ENCODE peak calls at places on chromosome 20, in four cellular contexts. One of them, this sample, is unnamed.
A peak's percentile ranks its signal among the peaks of the same experiment; 100 is the strongest.

GRCh38 chr20:16821211-16822089 is 73.3 kb downstream of the OTOR start:
- DNase-seq in astrocyte of the spinal cord: peak; percentile 7
- DNase-seq in naive thymus-derived CD4-positive, alpha-beta T cell: no peak
- DNase-seq in mammary epithelial cell: peak; percentile 28
- DNase-seq in this sample: peak; percentile 19

GRCh38 chr20:19423892-19424620 is 211.6 kb downstream of the SLC24A3 start:
- DNase-seq in astrocyte of the spinal cord: no peak
- DNase-seq in naive thymus-derived CD4-positive, alpha-beta T cell: no peak
- DNase-seq in mammary epithelial cell: no peak
- DNase-seq in this sample: no peak

GRCh38 chr20:61404311-61404710 is 152.2 kb downstream of the CDH4 start:
- DNase-seq in mammary epithelial cell: no peak
- DNase-seq in astrocyte of the spinal cord: no peak
- DNase-seq in naive thymus-derived CD4-positive, alpha-beta T cell: no peak
- DNase-seq in this sample: no peak

GRCh38 chr20:35020108-35021031 is 64.7 kb downstream of the MYH7B start:
- DNase-seq in naive thymus-derived CD4-positive, alpha-beta T cell: no peak
- DNase-seq in mammary epithelial cell: no peak
- DNase-seq in astrocyte of the spinal cord: no peak
- DNase-seq in this sample: no peak

GRCh38 chr20:1946442-1946761 is 47.5 kb downstream of the PDYN start:
- DNase-seq in astrocyte of the spinal cord: no peak
- DNase-seq in mammary epithelial cell: no peak
- DNase-seq in naive thymus-derived CD4-positive, alpha-beta T cell: no peak
- DNase-seq in this sample: no peak

GRCh38 chr20:35311409-35311808 is 19.2 kb upstream of the FAM83C start:
- DNase-seq in astrocyte of the spinal cord: peak; percentile 73
- DNase-seq in naive thymus-derived CD4-positive, alpha-beta T cell: no peak
- DNase-seq in mammary epithelial cell: peak; percentile 88
- DNase-seq in this sample: no peak

GRCh38 chr20:4740774-4741431 is 19.2 kb downstream of the PRND start:
- DNase-seq in astrocyte of the spinal cord: peak; percentile 26
- DNase-seq in naive thymus-derived CD4-positive, alpha-beta T cell: peak; percentile 37
- DNase-seq in mammary epithelial cell: no peak
- DNase-seq in this sample: peak; percentile 42

GRCh38 chr20:8267009-8267408 is 134.9 kb downstream of the PLCB1 start:
- DNase-seq in naive thymus-derived CD4-positive, alpha-beta T cell: no peak
- DNase-seq in astrocyte of the spinal cord: no peak
- DNase-seq in mammary epithelial cell: no peak
- DNase-seq in this sample: no peak

GRCh38 chr20:8187740-8188139 is 55.7 kb downstream of the PLCB1 start:
- DNase-seq in naive thymus-derived CD4-positive, alpha-beta T cell: no peak
- DNase-seq in mammary epithelial cell: no peak
- DNase-seq in astrocyte of the spinal cord: no peak
- DNase-seq in this sample: peak; percentile 63

GRCh38 chr20:37319120-37319717 is 26.7 kb upstream of the SRC start:
- DNase-seq in naive thymus-derived CD4-positive, alpha-beta T cell: no peak
- DNase-seq in astrocyte of the spinal cord: peak; percentile 59
- DNase-seq in mammary epithelial cell: no peak
- DNase-seq in this sample: peak; percentile 72

GRCh38 chr20:52937701-52938100 is 34.5 kb upstream of the TSHZ2 start:
- DNase-seq in mammary epithelial cell: no peak
- DNase-seq in astrocyte of the spinal cord: peak; percentile 5
- DNase-seq in naive thymus-derived CD4-positive, alpha-beta T cell: no peak
- DNase-seq in this sample: no peak

GRCh38 chr20:4059631-4060030 is 44.3 kb upstream of the RNF24 start:
- DNase-seq in naive thymus-derived CD4-positive, alpha-beta T cell: no peak
- DNase-seq in mammary epithelial cell: no peak
- DNase-seq in astrocyte of the spinal cord: no peak
- DNase-seq in this sample: no peak

GRCh38 chr20:48374986-48375715 is 452.6 kb downstream of the PREX1 start:
- DNase-seq in mammary epithelial cell: no peak
- DNase-seq in astrocyte of the spinal cord: no peak
- DNase-seq in naive thymus-derived CD4-positive, alpha-beta T cell: no peak
- DNase-seq in this sample: no peak

GRCh38 chr20:57445298-57445697 is 54.1 kb downstream of the RBM38 start:
- DNase-seq in astrocyte of the spinal cord: peak; percentile 9
- DNase-seq in naive thymus-derived CD4-positive, alpha-beta T cell: no peak
- DNase-seq in mammary epithelial cell: no peak
- DNase-seq in this sample: no peak

GRCh38 chr20:40323411-40323810 is 365.6 kb downstream of the MAFB start:
- DNase-seq in naive thymus-derived CD4-positive, alpha-beta T cell: no peak
- DNase-seq in astrocyte of the spinal cord: peak; percentile 37
- DNase-seq in mammary epithelial cell: peak; percentile 14
- DNase-seq in this sample: no peak

GRCh38 chr20:46376196-46376785 is 30.1 kb downstream of the ELMO2 start:
- DNase-seq in astrocyte of the spinal cord: no peak
- DNase-seq in mammary epithelial cell: no peak
- DNase-seq in naive thymus-derived CD4-positive, alpha-beta T cell: no peak
- DNase-seq in this sample: no peak

GRCh38 chr20:33664085-33664761 is 2.1 kb downstream of the C20orf144 start:
- DNase-seq in mammary epithelial cell: no peak
- DNase-seq in naive thymus-derived CD4-positive, alpha-beta T cell: no peak
- DNase-seq in astrocyte of the spinal cord: no peak
- DNase-seq in this sample: no peak

GRCh38 chr20:20327756-20328155 is 40.1 kb upstream of the INSM1 start:
- DNase-seq in naive thymus-derived CD4-positive, alpha-beta T cell: no peak
- DNase-seq in mammary epithelial cell: peak; percentile 55
- DNase-seq in astrocyte of the spinal cord: no peak
- DNase-seq in this sample: no peak

GRCh38 chr20:50980851-50981713 is 22.5 kb downstream of the MOCS3 start:
- DNase-seq in astrocyte of the spinal cord: peak; percentile 78
- DNase-seq in mammary epithelial cell: peak; percentile 52
- DNase-seq in naive thymus-derived CD4-positive, alpha-beta T cell: peak; percentile 44
- DNase-seq in this sample: peak; percentile 68

GRCh38 chr20:51116765-51117686 is 94.1 kb upstream of the KCNG1 start:
- DNase-seq in mammary epithelial cell: no peak
- DNase-seq in astrocyte of the spinal cord: no peak
- DNase-seq in naive thymus-derived CD4-positive, alpha-beta T cell: no peak
- DNase-seq in this sample: no peak

GRCh38 chr20:37336369-37337207 is 9.4 kb upstream of the SRC start:
- DNase-seq in astrocyte of the spinal cord: no peak
- DNase-seq in mammary epithelial cell: no peak
- DNase-seq in naive thymus-derived CD4-positive, alpha-beta T cell: no peak
- DNase-seq in this sample: no peak

GRCh38 chr20:5844063-5844681 is 94.0 kb downstream of the SHLD1 start:
- DNase-seq in astrocyte of the spinal cord: peak; percentile 42
- DNase-seq in mammary epithelial cell: peak; percentile 26
- DNase-seq in naive thymus-derived CD4-positive, alpha-beta T cell: no peak
- DNase-seq in this sample: peak; percentile 39

GRCh38 chr20:32893878-32894483 is 35.3 kb downstream of the EFCAB8 start:
- DNase-seq in astrocyte of the spinal cord: peak; percentile 3
- DNase-seq in mammary epithelial cell: no peak
- DNase-seq in naive thymus-derived CD4-positive, alpha-beta T cell: no peak
- DNase-seq in this sample: peak; percentile 13

GRCh38 chr20:45779011-45779915 is 12.4 kb downstream of the WFDC3 start:
- DNase-seq in mammary epithelial cell: peak; percentile 99
- DNase-seq in astrocyte of the spinal cord: peak; percentile 100
- DNase-seq in naive thymus-derived CD4-positive, alpha-beta T cell: no peak
- DNase-seq in this sample: peak; percentile 98

GRCh38 chr20:13525225-13525940 is 113.3 kb downstream of the TASP1 start:
- DNase-seq in mammary epithelial cell: peak; percentile 92
- DNase-seq in naive thymus-derived CD4-positive, alpha-beta T cell: no peak
- DNase-seq in astrocyte of the spinal cord: peak; percentile 81
- DNase-seq in this sample: peak; percentile 93

GRCh38 chr20:14710941-14711340 is 373.5 kb upstream of the FLRT3 start:
- DNase-seq in mammary epithelial cell: peak; percentile 65
- DNase-seq in naive thymus-derived CD4-positive, alpha-beta T cell: no peak
- DNase-seq in astrocyte of the spinal cord: no peak
- DNase-seq in this sample: no peak

GRCh38 chr20:36071848-36072247 is 82.7 kb upstream of the EPB41L1 start:
- DNase-seq in mammary epithelial cell: no peak
- DNase-seq in astrocyte of the spinal cord: no peak
- DNase-seq in naive thymus-derived CD4-positive, alpha-beta T cell: no peak
- DNase-seq in this sample: no peak

GRCh38 chr20:4942336-4942735 is 59.0 kb downstream of the SLC23A2 start:
- DNase-seq in naive thymus-derived CD4-positive, alpha-beta T cell: no peak
- DNase-seq in astrocyte of the spinal cord: no peak
- DNase-seq in mammary epithelial cell: no peak
- DNase-seq in this sample: no peak

GRCh38 chr20:47125553-47126373 is 230.7 kb downstream of the ZMYND8 start:
- DNase-seq in mammary epithelial cell: peak; percentile 94
- DNase-seq in astrocyte of the spinal cord: no peak
- DNase-seq in naive thymus-derived CD4-positive, alpha-beta T cell: no peak
- DNase-seq in this sample: no peak

GRCh38 chr20:62709537-62709905 is 885 bp downstream of the NTSR1 start:
- DNase-seq in mammary epithelial cell: no peak
- DNase-seq in astrocyte of the spinal cord: no peak
- DNase-seq in naive thymus-derived CD4-positive, alpha-beta T cell: no peak
- DNase-seq in this sample: no peak
- H3K4me3 ChIP-seq in mammary epithelial cell: no peak overlapping the region
- H3K4me3 ChIP-seq in astrocyte of the spinal cord: no peak overlapping the region
- H3K4me3 ChIP-seq in naive thymus-derived CD4-positive, alpha-beta T cell: no peak overlapping the region
- H3K4me3 ChIP-seq in this sample: no peak overlapping the region

GRCh38 chr20:10449270-10449669 is 14.2 kb downstream of the SLX4IP start:
- DNase-seq in naive thymus-derived CD4-positive, alpha-beta T cell: no peak
- DNase-seq in astrocyte of the spinal cord: no peak
- DNase-seq in mammary epithelial cell: no peak
- DNase-seq in this sample: no peak

GRCh38 chr20:10447028-10447427 is 11.9 kb downstream of the SLX4IP start:
- DNase-seq in mammary epithelial cell: peak; percentile 70
- DNase-seq in naive thymus-derived CD4-positive, alpha-beta T cell: no peak
- DNase-seq in astrocyte of the spinal cord: peak; percentile 79
- DNase-seq in this sample: peak; percentile 66

GRCh38 chr20:10443936-10444335 is 8.8 kb downstream of the SLX4IP start:
- DNase-seq in astrocyte of the spinal cord: no peak
- DNase-seq in naive thymus-derived CD4-positive, alpha-beta T cell: no peak
- DNase-seq in mammary epithelial cell: no peak
- DNase-seq in this sample: no peak

GRCh38 chr20:10445758-10446157 is 10.7 kb downstream of the SLX4IP start:
- DNase-seq in mammary epithelial cell: no peak
- DNase-seq in astrocyte of the spinal cord: no peak
- DNase-seq in naive thymus-derived CD4-positive, alpha-beta T cell: no peak
- DNase-seq in this sample: no peak

GRCh38 chr20:10448270-10449156 is 13.4 kb downstream of the SLX4IP start:
- DNase-seq in mammary epithelial cell: no peak
- DNase-seq in naive thymus-derived CD4-positive, alpha-beta T cell: no peak
- DNase-seq in astrocyte of the spinal cord: no peak
- DNase-seq in this sample: no peak
- H3K4me3 ChIP-seq in mammary epithelial cell: no peak overlapping the region
- H3K4me3 ChIP-seq in naive thymus-derived CD4-positive, alpha-beta T cell: no peak overlapping the region
- H3K4me3 ChIP-seq in astrocyte of the spinal cord: no peak overlapping the region
- H3K4me3 ChIP-seq in this sample: no peak overlapping the region

GRCh38 chr20:63471002-63471718 is 1.3 kb downstream of the KCNQ2 start:
- DNase-seq in astrocyte of the spinal cord: no peak
- DNase-seq in mammary epithelial cell: no peak
- DNase-seq in naive thymus-derived CD4-positive, alpha-beta T cell: no peak
- DNase-seq in this sample: no peak
- H3K4me3 ChIP-seq in astrocyte of the spinal cord: no peak overlapping the region
- H3K4me3 ChIP-seq in mammary epithelial cell: no peak overlapping the region
- H3K4me3 ChIP-seq in naive thymus-derived CD4-positive, alpha-beta T cell: no peak overlapping the region
- H3K4me3 ChIP-seq in this sample: no peak overlapping the region

GRCh38 chr20:41366546-41367392 is at the start of gene EMILIN3:
- DNase-seq in astrocyte of the spinal cord: no peak
- DNase-seq in mammary epithelial cell: no peak
- DNase-seq in naive thymus-derived CD4-positive, alpha-beta T cell: no peak
- DNase-seq in this sample: no peak
- H3K4me3 ChIP-seq in astrocyte of the spinal cord: no peak within 1 kb of the TSS
- H3K4me3 ChIP-seq in mammary epithelial cell: no peak within 1 kb of the TSS
- H3K4me3 ChIP-seq in naive thymus-derived CD4-positive, alpha-beta T cell: no peak within 1 kb of the TSS
- H3K4me3 ChIP-seq in this sample: peak within 1 kb of the TSS; percentile 26

DNA sequence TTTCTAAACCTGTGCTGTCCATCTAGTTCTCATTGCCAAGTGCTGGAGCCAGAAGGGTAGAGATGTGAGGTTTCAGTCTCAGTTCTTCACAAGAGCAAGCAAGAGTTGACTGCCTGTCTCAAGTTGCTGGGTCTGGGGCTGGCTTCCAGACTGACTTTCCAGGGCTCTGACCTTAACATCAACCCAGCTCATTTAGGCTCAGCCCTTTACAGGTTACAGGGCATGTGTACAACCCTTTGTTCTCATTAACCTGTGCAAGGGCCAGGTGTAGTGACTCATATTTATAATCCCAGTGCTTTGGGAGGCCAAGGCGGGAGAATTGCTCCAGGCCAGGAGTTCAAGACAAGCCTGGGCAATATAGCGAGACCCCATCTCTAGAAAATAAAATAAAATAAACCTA is 30.6 kb downstream of the FITM2 start:
- DNase-seq in naive thymus-derived CD4-positive, alpha-beta T cell: no peak
- DNase-seq in mammary epithelial cell: no peak
- DNase-seq in astrocyte of the spinal cord: no peak
- DNase-seq in this sample: no peak
- H3K4me3 ChIP-seq in naive thymus-derived CD4-positive, alpha-beta T cell: no peak overlapping the region
- H3K4me3 ChIP-seq in mammary epithelial cell: no peak overlapping the region
- H3K4me3 ChIP-seq in astrocyte of the spinal cord: no peak overlapping the region
- H3K4me3 ChIP-seq in this sample: no peak overlapping the region

GRCh38 chr20:41694796-41695195 is 76.6 kb upstream of the CHD6 start:
- DNase-seq in mammary epithelial cell: no peak
- DNase-seq in astrocyte of the spinal cord: no peak
- DNase-seq in naive thymus-derived CD4-positive, alpha-beta T cell: no peak
- DNase-seq in this sample: no peak
- H3K4me3 ChIP-seq in mammary epithelial cell: no peak overlapping the region
- H3K4me3 ChIP-seq in astrocyte of the spinal cord: no peak overlapping the region
- H3K4me3 ChIP-seq in naive thymus-derived CD4-positive, alpha-beta T cell: no peak overlapping the region
- H3K4me3 ChIP-seq in this sample: no peak overlapping the region

GRCh38 chr20:58895796-58896180 is 43.3 kb downstream of the GNAS start:
- DNase-seq in naive thymus-derived CD4-positive, alpha-beta T cell: no peak
- DNase-seq in mammary epithelial cell: no peak
- DNase-seq in astrocyte of the spinal cord: no peak
- DNase-seq in this sample: no peak
- H3K4me3 ChIP-seq in naive thymus-derived CD4-positive, alpha-beta T cell: peak overlapping the region; percentile 1
- H3K4me3 ChIP-seq in mammary epithelial cell: no peak overlapping the region
- H3K4me3 ChIP-seq in astrocyte of the spinal cord: no peak overlapping the region
- H3K4me3 ChIP-seq in this sample: no peak overlapping the region

DNA sequence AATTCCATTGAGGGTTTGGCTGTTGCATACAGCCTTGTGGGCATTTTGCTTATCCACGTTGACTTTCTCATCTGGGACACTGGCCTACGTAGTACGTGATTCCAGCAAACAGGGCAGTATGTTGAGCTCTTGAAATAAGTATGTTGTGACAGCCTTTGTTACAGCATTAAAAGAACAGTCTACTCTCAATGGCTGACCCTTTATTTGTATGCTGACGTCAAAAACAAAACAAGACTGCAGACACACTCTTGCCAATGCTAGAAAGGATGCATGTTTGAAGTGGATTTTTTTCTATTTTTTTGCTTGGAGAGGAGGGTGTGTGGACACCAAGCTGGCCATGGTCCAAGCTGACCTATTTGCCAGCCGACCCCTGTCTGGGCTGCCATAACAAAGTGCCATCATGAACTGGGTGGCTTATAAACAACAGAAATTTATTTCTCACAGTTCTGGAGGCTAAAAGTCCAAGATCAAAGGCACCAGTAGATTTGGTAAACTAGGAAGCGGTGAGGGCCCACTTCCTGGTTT is 10.8 kb upstream of the SNHG17 start:
- DNase-seq in astrocyte of the spinal cord: no peak
- DNase-seq in mammary epithelial cell: no peak
- DNase-seq in naive thymus-derived CD4-positive, alpha-beta T cell: no peak
- DNase-seq in this sample: no peak
- H3K4me3 ChIP-seq in astrocyte of the spinal cord: peak overlapping the region; percentile 88
- H3K4me3 ChIP-seq in mammary epithelial cell: no peak overlapping the region
- H3K4me3 ChIP-seq in naive thymus-derived CD4-positive, alpha-beta T cell: peak overlapping the region; percentile 94
- H3K4me3 ChIP-seq in this sample: peak overlapping the region; percentile 90

This sample was measured in brain microvascular endothelial cell.